ENCODE peak calls at places on chromosomes 16 and 17, in nine cellular contexts. N, A, L, P, E, K, H, J and B are unnamed samples. For H3K4me1, the result is how much of the 10 kb centered on the place peaks cover.

GRCh38 chr16:8173111-8173644 is 417.1 kb downstream of the TMEM114 start:
- DNase-seq in H (peak), P (peak), N (no peak), E (no peak), J (no peak), K (peak), L (peak), A (peak), B (no peak)

GRCh38 chr17:38441429-38442061 is 13.3 kb downstream of the ARHGAP23 start:
- DNase-seq in H (no peak), N (no peak), J (no peak), A (peak), K (no peak), L (no peak), E (no peak), P (no peak), B (no peak)

GRCh38 chr16:15861996-15862395 is 5.2 kb upstream of the MYH11 start:
- DNase-seq in P (no peak), A (no peak), K (no peak), N (no peak), H (no peak), L (no peak), J (no peak), E (no peak), B (no peak)

GRCh38 chr17:76946772-76947135 is 78.5 kb downstream of the MGAT5B start:
- DNase-seq in K (no peak), P (no peak), E (no peak), N (no peak), L (no peak), A (no peak), J (no peak), H (no peak), B (no peak)

GRCh38 chr16:89565506-89566372 is 5.3 kb downstream of the RPL13 start:
- DNase-seq in N (no peak), P (peak), J (no peak), E (no peak), H (peak), A (peak), K (peak), L (peak), B (peak)

GRCh38 chr17:79090503-79091372 is 16.1 kb downstream of the ENGASE start:
- DNase-seq in N (no peak), K (no peak), H (no peak), L (no peak), E (no peak), P (peak), J (no peak), A (peak), B (no peak)

GRCh38 chr17:67076290-67076689 is 31.9 kb downstream of the CACNG1 start:
- DNase-seq in P (no peak), A (peak), J (no peak), H (no peak), E (no peak), K (no peak), N (no peak), L (no peak), B (no peak)

GRCh38 chr16:78591682-78592103 is 492.2 kb downstream of the WWOX start:
- DNase-seq in K (no peak), J (no peak), H (no peak), E (no peak), A (no peak), N (no peak), L (no peak), P (no peak), B (no peak)

GRCh38 chr17:10046259-10046658 is 141.2 kb upstream of the RCVRN start:
- DNase-seq in N (no peak), J (no peak), A (no peak), K (no peak), P (no peak), H (no peak), L (no peak), E (no peak), B (no peak)

GRCh38 chr16:86965331-86965730 is 351.9 kb downstream of the C16orf95 start:
- DNase-seq in N (no peak), K (no peak), P (no peak), E (no peak), J (no peak), H (no peak), A (no peak), L (no peak), B (no peak)

GRCh38 chr16:89150090-89150835 is 21.3 kb upstream of the CDH15 start:
- DNase-seq in J (no peak), E (no peak), L (no peak), N (no peak), A (no peak), K (no peak), P (no peak), H (no peak), B (no peak)

GRCh38 chr16:68219708-68220378 is 16.1 kb downstream of the ESRP2 start:
- DNase-seq in A (no peak), L (no peak), E (no peak), P (no peak), K (no peak), N (no peak), H (no peak), J (no peak), B (no peak)

GRCh38 chr17:30229012-30229411 is 6.5 kb downstream of the SLC6A4 start:
- DNase-seq in P (peak), H (peak), E (no peak), A (no peak), J (no peak), N (no peak), L (no peak), K (no peak), B (no peak)

GRCh38 chr17:61426482-61427304 is 25.5 kb upstream of the TBX4 start:
- DNase-seq in L (no peak), K (peak), J (no peak), H (no peak), A (peak), N (no peak), P (peak), E (no peak), B (no peak)

GRCh38 chr16:53082509-53082908 is 27.7 kb downstream of the CHD9 start:
- DNase-seq in A (no peak), J (no peak), L (no peak), E (no peak), K (no peak), P (no peak), H (no peak), N (no peak), B (no peak)
- H3K4me1 ChIP-seq in A (under half), J (under half), L (under half), E (half or more), K (half or more), P (half or more), H (under half), N (under half), B (under half)

GRCh38 chr17:40312893-40313659 is 4.1 kb downstream of the RARA start:
- DNase-seq in K (no peak), N (no peak), H (no peak), L (no peak), P (no peak), A (no peak), E (peak), J (no peak), B (no peak)
- H3K27ac ChIP-seq in K (peak), N (peak), H (peak), L (no peak), P (no peak), A (no peak), E (no peak), J (no peak), B (no peak)

GRCh38 chr17:57984936-57985674 is 2.9 kb downstream of the VEZF1 start:
- DNase-seq in N (no peak), E (no peak), J (no peak), K (no peak), P (peak), L (no peak), A (no peak), H (no peak), B (no peak)

GRCh38 chr17:57986841-57987581 is 1.0 kb downstream of the VEZF1 start:
- DNase-seq in P (peak), N (no peak), E (no peak), K (peak), A (peak), J (no peak), L (peak), H (peak), B (no peak)

GRCh38 chr17:57987582-57988300 is at the start of gene VEZF1:
- DNase-seq in H (peak), L (peak), P (peak), A (peak), E (peak), N (no peak), J (peak), K (peak), B (peak)

GRCh38 chr17:57984226-57984890 is 3.7 kb downstream of the VEZF1 start:
- DNase-seq in E (no peak), H (no peak), P (no peak), N (no peak), L (no peak), J (no peak), A (no peak), K (no peak), B (no peak)

DNA sequence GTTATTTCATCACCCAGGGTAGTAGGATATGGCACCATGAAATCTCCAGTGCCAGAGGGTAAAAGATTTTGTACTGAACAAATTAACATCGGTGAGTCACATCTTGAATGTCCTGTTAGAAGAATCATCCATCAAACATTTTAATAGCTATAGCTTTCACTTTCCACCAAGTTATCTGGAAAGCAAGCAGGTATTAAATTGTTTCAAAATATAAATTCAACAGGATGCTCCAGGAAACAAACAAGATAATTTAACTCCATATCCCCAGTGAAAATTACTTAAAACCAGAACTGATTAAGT is 2.4 kb downstream of the VEZF1 start:
- DNase-seq in A (no peak), K (peak), P (peak), L (peak), J (no peak), H (no peak), N (no peak), E (no peak), B (no peak)
- H3K4me1 ChIP-seq in A (under half), K (half or more), P (under half), L (under half), J (under half), H (under half), N (under half), E (half or more), B (half or more)

DNA sequence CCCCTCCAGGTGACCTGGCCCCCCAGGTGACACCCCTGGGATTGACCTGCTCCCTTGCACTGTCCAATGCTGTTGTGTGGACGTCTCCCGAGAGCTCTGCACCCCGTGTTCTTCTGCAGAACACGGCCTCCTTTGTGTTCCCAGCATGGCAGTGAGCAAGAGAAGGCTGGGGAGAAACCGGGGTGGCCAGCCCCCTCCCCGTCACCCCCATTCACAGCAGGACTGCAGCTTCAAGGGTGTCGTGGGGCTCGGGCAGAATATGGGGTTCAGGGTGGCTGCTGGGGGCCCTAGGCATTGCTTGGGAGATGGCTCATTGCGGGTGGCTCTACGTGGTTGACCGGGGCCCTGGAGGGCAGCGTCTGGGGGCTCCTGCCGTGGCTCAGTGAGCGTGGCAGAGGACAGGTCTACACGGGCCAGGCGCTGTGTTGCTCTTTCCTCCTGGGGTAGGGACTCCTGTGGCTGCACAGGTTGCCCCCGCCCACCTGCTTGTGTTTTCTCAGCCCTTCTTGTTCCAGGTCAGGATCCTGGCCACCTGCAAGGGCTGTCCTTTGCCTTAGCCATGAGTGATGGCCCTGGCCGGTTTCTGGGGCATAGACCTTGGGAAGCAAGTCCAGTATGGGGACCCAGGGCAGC is 12.5 kb downstream of the GSE1 start:
- DNase-seq in N (no peak), J (no peak), A (no peak), H (no peak), E (no peak), P (no peak), K (no peak), L (no peak), B (no peak)
- H3K27ac ChIP-seq in N (no peak), J (no peak), A (peak), H (no peak), E (no peak), P (no peak), K (no peak), L (no peak), B (no peak)

DNA sequence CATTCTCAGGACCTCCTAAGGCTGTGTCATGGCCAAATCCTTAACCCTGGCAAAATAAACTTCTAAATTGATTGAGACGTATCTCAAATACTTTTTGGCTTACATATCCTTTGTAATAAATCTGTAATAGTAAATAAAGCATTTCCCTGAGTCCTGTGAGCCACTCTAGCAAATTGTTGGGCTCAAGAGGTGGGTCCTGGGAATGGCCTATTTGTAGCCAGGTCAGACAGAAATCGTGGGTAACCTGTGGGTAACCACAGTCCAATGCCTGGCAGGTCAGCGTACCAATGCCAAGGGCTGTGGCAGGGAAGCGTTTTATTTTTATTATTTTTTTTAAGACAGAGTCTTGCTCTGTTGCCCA is 12.0 kb upstream of the UBE2I start:
- DNase-seq in J (no peak), E (no peak), L (no peak), N (no peak), A (no peak), K (no peak), P (no peak), H (no peak), B (no peak)
- H3K4me1 ChIP-seq in J (under half), E (under half), L (under half), N (under half), A (under half), K (under half), P (under half), H (under half), B (under half)

DNA sequence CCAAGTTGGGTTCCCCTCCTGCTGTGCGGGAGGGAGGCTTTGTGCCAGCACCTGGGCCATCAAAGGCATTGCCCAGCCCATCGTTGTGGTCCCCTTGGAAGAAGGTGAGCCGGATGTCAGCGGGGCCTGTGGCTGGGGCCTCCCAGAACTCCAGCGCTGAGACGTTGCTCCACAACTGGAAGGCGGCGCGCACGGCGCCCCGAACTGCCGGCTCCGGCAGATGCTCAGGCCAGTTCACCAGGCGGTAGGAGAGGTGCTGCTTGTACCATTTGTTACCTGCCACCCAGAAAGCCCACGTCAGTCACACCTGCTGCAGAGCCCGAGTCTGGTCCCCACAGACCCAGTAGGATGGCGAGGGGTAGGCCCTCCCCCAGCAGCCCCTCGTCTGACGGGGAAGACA is 12.4 kb downstream of the C17orf50 start:
- DNase-seq in E (no peak), K (no peak), H (no peak), J (no peak), A (no peak), N (no peak), P (no peak), L (no peak), B (no peak)
- H3K27ac ChIP-seq in E (no peak), K (no peak), H (peak), J (no peak), A (no peak), N (peak), P (no peak), L (no peak), B (no peak)

DNA sequence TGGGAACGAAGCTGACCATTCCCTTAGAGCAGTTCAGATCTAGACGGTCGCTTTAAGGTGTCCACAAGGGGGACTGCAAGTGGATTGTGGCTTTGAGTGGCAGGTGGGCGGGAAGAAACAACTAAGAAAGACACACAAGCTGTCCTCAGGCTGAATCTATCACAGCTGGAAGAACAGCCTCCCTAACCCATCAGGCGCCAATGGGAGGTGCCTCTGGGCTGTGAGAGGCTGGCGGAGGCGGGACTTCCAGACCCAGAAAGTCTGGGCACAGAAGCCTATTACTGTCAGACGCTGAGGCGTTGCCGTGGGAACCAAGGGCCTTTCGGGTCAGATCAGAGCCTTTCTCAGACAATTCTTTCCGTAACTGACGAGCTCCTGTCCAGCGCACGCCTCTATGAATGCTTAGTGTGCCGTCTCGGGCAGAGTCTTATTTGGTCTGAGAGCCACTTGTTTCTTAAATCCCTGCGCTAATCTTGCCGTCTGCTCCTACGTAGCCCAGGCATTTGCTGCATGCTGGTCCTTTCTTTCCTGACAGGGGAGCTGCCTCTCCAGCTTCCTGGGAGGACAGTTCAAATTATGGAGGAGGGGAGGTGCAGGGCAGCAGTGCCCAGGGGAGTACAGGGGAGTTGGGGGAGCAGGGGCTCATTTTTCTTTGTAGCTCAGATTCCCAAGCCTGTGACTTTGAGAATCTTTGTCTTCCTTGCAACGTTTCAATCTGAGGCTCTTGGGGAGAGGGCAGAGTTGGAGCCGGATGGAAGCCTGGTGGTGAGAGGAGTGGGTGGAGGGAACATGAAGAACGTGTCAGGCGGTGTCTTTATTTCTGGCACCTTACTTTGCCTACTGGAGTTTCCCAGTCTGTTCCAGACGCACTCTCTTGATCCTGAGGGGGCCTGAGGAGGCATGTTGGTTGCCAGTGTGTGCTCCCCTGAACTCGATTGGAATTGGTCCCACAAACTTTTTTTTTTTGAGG is 618.7 kb downstream of the KCNJ18 start:
- DNase-seq in A (no peak), E (no peak), J (no peak), H (no peak), K (peak), P (no peak), N (no peak), L (no peak), B (no peak)
- H3K4me1 ChIP-seq in A (under half), E (under half), J (under half), H (under half), K (under half), P (under half), N (under half), L (under half), B (under half)

GRCh38 chr17:64243340-64243739 is 19.7 kb downstream of the TEX2 start:
- DNase-seq in H (no peak), A (no peak), K (no peak), E (no peak), J (no peak), L (no peak), P (no peak), N (no peak), B (no peak)
- H3K27ac ChIP-seq in H (no peak), A (no peak), K (no peak), E (no peak), J (no peak), L (no peak), P (no peak), N (no peak), B (no peak)